ENCODE peak calls at places on chromosomes 3 and 15, in eight cellular contexts. One of them, this sample, is unnamed.

GRCh38 chr3:132038198-132038825 is 3.5 kb upstream of the CPNE4 start:
- DNase-seq in CD8-positive, alpha-beta T cell: no peak
- DNase-seq in colonic mucosa: no peak
- DNase-seq in mesenchymal stem cell: peak; percentile 19
- DNase-seq in neuronal stem cell: no peak
- DNase-seq in GM23338: peak; percentile 73
- DNase-seq in A549: peak; percentile 48
- DNase-seq in PC-3: peak; percentile 60
- DNase-seq in this sample: no peak

GRCh38 chr3:152430223-152431002 is 161.7 kb downstream of the MBNL1 start:
- DNase-seq in CD8-positive, alpha-beta T cell: no peak
- DNase-seq in colonic mucosa: no peak
- DNase-seq in mesenchymal stem cell: no peak
- DNase-seq in neuronal stem cell: no peak
- DNase-seq in GM23338: no peak
- DNase-seq in A549: no peak
- DNase-seq in PC-3: no peak
- DNase-seq in this sample: no peak

GRCh38 chr15:89576417-89576773 is 1.1 kb downstream of the TICRR start:
- DNase-seq in CD8-positive, alpha-beta T cell: no peak
- DNase-seq in colonic mucosa: no peak
- DNase-seq in mesenchymal stem cell: no peak
- DNase-seq in neuronal stem cell: no peak
- DNase-seq in GM23338: no peak
- DNase-seq in A549: peak; percentile 22
- DNase-seq in PC-3: no peak
- DNase-seq in this sample: no peak

GRCh38 chr15:52558196-52558595 is 10.6 kb downstream of the ARPP19 start:
- DNase-seq in CD8-positive, alpha-beta T cell: peak; percentile 34
- DNase-seq in colonic mucosa: no peak
- DNase-seq in mesenchymal stem cell: peak; percentile 86
- DNase-seq in neuronal stem cell: no peak
- DNase-seq in GM23338: no peak
- DNase-seq in A549: peak; percentile 46
- DNase-seq in PC-3: no peak
- DNase-seq in this sample: no peak

GRCh38 chr15:73787621-73788020 is 34.5 kb upstream of the INSYN1 start:
- DNase-seq in CD8-positive, alpha-beta T cell: no peak
- DNase-seq in colonic mucosa: no peak
- DNase-seq in mesenchymal stem cell: no peak
- DNase-seq in neuronal stem cell: no peak
- DNase-seq in GM23338: no peak
- DNase-seq in A549: no peak
- DNase-seq in PC-3: no peak
- DNase-seq in this sample: no peak

GRCh38 chr15:70508561-70509281 is 254.6 kb downstream of the UACA start:
- DNase-seq in CD8-positive, alpha-beta T cell: no peak
- DNase-seq in colonic mucosa: no peak
- DNase-seq in mesenchymal stem cell: peak; percentile 87
- DNase-seq in neuronal stem cell: no peak
- DNase-seq in GM23338: peak; percentile 30
- DNase-seq in A549: peak; percentile 98
- DNase-seq in PC-3: peak; percentile 96
- DNase-seq in this sample: no peak

GRCh38 chr15:55250392-55250791 is 39.2 kb downstream of the RAB27A start:
- DNase-seq in CD8-positive, alpha-beta T cell: no peak
- DNase-seq in colonic mucosa: no peak
- DNase-seq in mesenchymal stem cell: peak; percentile 93
- DNase-seq in neuronal stem cell: no peak
- DNase-seq in GM23338: no peak
- DNase-seq in A549: peak; percentile 53
- DNase-seq in PC-3: peak; percentile 8
- DNase-seq in this sample: no peak

GRCh38 chr15:85563328-85563727 is 182.9 kb downstream of the AKAP13 start:
- DNase-seq in CD8-positive, alpha-beta T cell: no peak
- DNase-seq in colonic mucosa: no peak
- DNase-seq in mesenchymal stem cell: peak; percentile 51
- DNase-seq in neuronal stem cell: no peak
- DNase-seq in GM23338: peak; percentile 44
- DNase-seq in A549: peak; percentile 65
- DNase-seq in PC-3: no peak
- DNase-seq in this sample: no peak

GRCh38 chr15:36579792-36580431 is 486 bp downstream of the CDIN1 start:
- DNase-seq in CD8-positive, alpha-beta T cell: no peak
- DNase-seq in colonic mucosa: no peak
- DNase-seq in mesenchymal stem cell: no peak
- DNase-seq in neuronal stem cell: no peak
- DNase-seq in GM23338: no peak
- DNase-seq in A549: no peak
- DNase-seq in PC-3: peak; percentile 18
- DNase-seq in this sample: no peak

GRCh38 chr3:4548769-4549168 is 55.6 kb downstream of the ITPR1 start:
- DNase-seq in CD8-positive, alpha-beta T cell: no peak
- DNase-seq in colonic mucosa: no peak
- DNase-seq in mesenchymal stem cell: no peak
- DNase-seq in neuronal stem cell: no peak
- DNase-seq in GM23338: no peak
- DNase-seq in A549: no peak
- DNase-seq in PC-3: no peak
- DNase-seq in this sample: no peak

GRCh38 chr15:75033809-75034208 is 10.4 kb downstream of the PPCDC start:
- DNase-seq in CD8-positive, alpha-beta T cell: no peak
- DNase-seq in colonic mucosa: no peak
- DNase-seq in mesenchymal stem cell: no peak
- DNase-seq in neuronal stem cell: no peak
- DNase-seq in GM23338: peak; percentile 41
- DNase-seq in A549: no peak
- DNase-seq in PC-3: no peak
- DNase-seq in this sample: no peak

GRCh38 chr15:75034615-75035014 is 11.2 kb downstream of the PPCDC start:
- DNase-seq in CD8-positive, alpha-beta T cell: no peak
- DNase-seq in colonic mucosa: no peak
- DNase-seq in mesenchymal stem cell: no peak
- DNase-seq in neuronal stem cell: no peak
- DNase-seq in GM23338: no peak
- DNase-seq in A549: no peak
- DNase-seq in PC-3: no peak
- DNase-seq in this sample: no peak

GRCh38 chr15:75030424-75030823 is 7.0 kb downstream of the PPCDC start:
- DNase-seq in CD8-positive, alpha-beta T cell: no peak
- DNase-seq in colonic mucosa: no peak
- DNase-seq in mesenchymal stem cell: no peak
- DNase-seq in neuronal stem cell: no peak
- DNase-seq in GM23338: peak; percentile 22
- DNase-seq in A549: peak; percentile 32
- DNase-seq in PC-3: no peak
- DNase-seq in this sample: no peak

GRCh38 chr15:75031773-75032302 is 8.4 kb downstream of the PPCDC start:
- DNase-seq in CD8-positive, alpha-beta T cell: no peak
- DNase-seq in colonic mucosa: no peak
- DNase-seq in mesenchymal stem cell: no peak
- DNase-seq in neuronal stem cell: no peak
- DNase-seq in GM23338: peak; percentile 21
- DNase-seq in A549: no peak
- DNase-seq in PC-3: no peak
- DNase-seq in this sample: no peak

GRCh38 chr15:75032391-75032790 is 9.0 kb downstream of the PPCDC start:
- DNase-seq in CD8-positive, alpha-beta T cell: no peak
- DNase-seq in colonic mucosa: no peak
- DNase-seq in mesenchymal stem cell: no peak
- DNase-seq in neuronal stem cell: no peak
- DNase-seq in GM23338: no peak
- DNase-seq in A549: no peak
- DNase-seq in PC-3: no peak
- DNase-seq in this sample: no peak
- H3K27ac ChIP-seq in CD8-positive, alpha-beta T cell: no peak overlapping the region
- H3K27ac ChIP-seq in colonic mucosa: no peak overlapping the region
- H3K27ac ChIP-seq in mesenchymal stem cell: no peak overlapping the region
- H3K27ac ChIP-seq in neuronal stem cell: no peak overlapping the region
- H3K27ac ChIP-seq in GM23338: no peak overlapping the region
- H3K27ac ChIP-seq in A549: peak overlapping the region; percentile 26
- H3K27ac ChIP-seq in PC-3: no peak overlapping the region
- H3K27ac ChIP-seq in this sample: no peak overlapping the region

DNA sequence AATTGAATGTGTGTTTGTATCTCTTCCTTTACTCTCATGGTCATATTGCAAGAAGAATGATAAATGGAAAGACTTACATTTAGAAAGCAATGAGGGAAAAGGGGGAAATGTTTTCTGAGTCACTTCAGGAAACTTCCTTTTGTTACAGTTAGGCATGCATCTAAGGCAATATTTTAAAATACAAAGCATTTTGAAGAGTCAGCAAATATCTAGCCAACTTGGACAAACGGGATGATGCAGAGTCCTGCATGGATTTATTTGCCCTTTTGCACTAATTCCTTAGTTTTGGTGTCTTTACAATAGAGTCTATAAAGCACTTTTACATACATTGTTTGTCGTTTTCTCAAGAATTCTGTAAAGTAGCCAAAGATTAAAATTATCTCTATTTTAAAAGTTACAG is 286.2 kb upstream of the UBE2E2 start:
- DNase-seq in CD8-positive, alpha-beta T cell: no peak
- DNase-seq in colonic mucosa: no peak
- DNase-seq in mesenchymal stem cell: no peak
- DNase-seq in neuronal stem cell: no peak
- DNase-seq in GM23338: no peak
- DNase-seq in A549: no peak
- DNase-seq in PC-3: no peak
- DNase-seq in this sample: no peak
- H3K4me3 ChIP-seq in CD8-positive, alpha-beta T cell: no peak overlapping the region
- H3K4me3 ChIP-seq in colonic mucosa: no peak overlapping the region
- H3K4me3 ChIP-seq in mesenchymal stem cell: no peak overlapping the region
- H3K4me3 ChIP-seq in neuronal stem cell: no peak overlapping the region
- H3K4me3 ChIP-seq in GM23338: no peak overlapping the region
- H3K4me3 ChIP-seq in A549: no peak overlapping the region
- H3K4me3 ChIP-seq in PC-3: no peak overlapping the region
- H3K4me3 ChIP-seq in this sample: no peak overlapping the region

GRCh38 chr3:149145926-149146325 is 16.5 kb downstream of the HPS3 start:
- DNase-seq in CD8-positive, alpha-beta T cell: no peak
- DNase-seq in colonic mucosa: no peak
- DNase-seq in mesenchymal stem cell: no peak
- DNase-seq in neuronal stem cell: no peak
- DNase-seq in GM23338: no peak
- DNase-seq in A549: no peak
- DNase-seq in PC-3: no peak
- DNase-seq in this sample: no peak

GRCh38 chr3:149150436-149150835 is 21.0 kb downstream of the HPS3 start:
- DNase-seq in CD8-positive, alpha-beta T cell: no peak
- DNase-seq in colonic mucosa: no peak
- DNase-seq in mesenchymal stem cell: no peak
- DNase-seq in neuronal stem cell: no peak
- DNase-seq in GM23338: no peak
- DNase-seq in A549: no peak
- DNase-seq in PC-3: no peak
- DNase-seq in this sample: no peak

GRCh38 chr3:149142647-149143046 is 13.2 kb downstream of the HPS3 start:
- DNase-seq in CD8-positive, alpha-beta T cell: no peak
- DNase-seq in colonic mucosa: no peak
- DNase-seq in mesenchymal stem cell: no peak
- DNase-seq in neuronal stem cell: no peak
- DNase-seq in GM23338: no peak
- DNase-seq in A549: no peak
- DNase-seq in PC-3: no peak
- DNase-seq in this sample: no peak

DNA sequence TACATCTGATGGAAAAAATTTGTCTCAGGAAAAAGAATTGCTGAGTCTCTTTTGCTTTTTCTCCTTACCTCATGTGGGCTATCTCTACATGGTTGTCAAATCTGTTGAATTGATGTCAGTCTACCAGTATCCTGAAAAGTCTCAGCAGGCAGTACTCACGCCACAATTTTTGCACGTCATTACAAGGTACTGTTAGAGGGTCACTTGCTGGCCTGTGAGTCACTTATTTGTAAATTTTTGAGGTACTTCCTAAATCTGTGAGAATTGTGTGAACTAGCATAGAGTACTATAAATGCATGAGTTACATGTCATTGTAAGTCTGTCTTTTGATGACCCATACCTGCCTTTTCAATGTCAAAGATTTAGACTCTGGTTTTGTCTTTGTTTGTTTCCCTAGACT is 15.9 kb downstream of the HPS3 start:
- DNase-seq in CD8-positive, alpha-beta T cell: no peak
- DNase-seq in colonic mucosa: no peak
- DNase-seq in mesenchymal stem cell: no peak
- DNase-seq in neuronal stem cell: no peak
- DNase-seq in GM23338: no peak
- DNase-seq in A549: no peak
- DNase-seq in PC-3: no peak
- DNase-seq in this sample: no peak
- H3K27ac ChIP-seq in CD8-positive, alpha-beta T cell: no peak overlapping the region
- H3K27ac ChIP-seq in colonic mucosa: no peak overlapping the region
- H3K27ac ChIP-seq in mesenchymal stem cell: no peak overlapping the region
- H3K27ac ChIP-seq in neuronal stem cell: no peak overlapping the region
- H3K27ac ChIP-seq in GM23338: peak overlapping the region; percentile 7
- H3K27ac ChIP-seq in A549: no peak overlapping the region
- H3K27ac ChIP-seq in PC-3: no peak overlapping the region
- H3K27ac ChIP-seq in this sample: no peak overlapping the region

GRCh38 chr3:99683876-99684275 is 45.5 kb downstream of the COL8A1 start:
- DNase-seq in CD8-positive, alpha-beta T cell: no peak
- DNase-seq in colonic mucosa: no peak
- DNase-seq in mesenchymal stem cell: no peak
- DNase-seq in neuronal stem cell: no peak
- DNase-seq in GM23338: no peak
- DNase-seq in A549: no peak
- DNase-seq in PC-3: no peak
- DNase-seq in this sample: no peak

GRCh38 chr3:99683465-99683864 is 45.1 kb downstream of the COL8A1 start:
- DNase-seq in CD8-positive, alpha-beta T cell: no peak
- DNase-seq in colonic mucosa: no peak
- DNase-seq in mesenchymal stem cell: no peak
- DNase-seq in neuronal stem cell: no peak
- DNase-seq in GM23338: no peak
- DNase-seq in A549: no peak
- DNase-seq in PC-3: no peak
- DNase-seq in this sample: no peak

GRCh38 chr3:99686469-99686868 is 48.1 kb downstream of the COL8A1 start:
- DNase-seq in CD8-positive, alpha-beta T cell: no peak
- DNase-seq in colonic mucosa: no peak
- DNase-seq in mesenchymal stem cell: no peak
- DNase-seq in neuronal stem cell: no peak
- DNase-seq in GM23338: no peak
- DNase-seq in A549: no peak
- DNase-seq in PC-3: no peak
- DNase-seq in this sample: no peak

GRCh38 chr3:99686955-99687612 is 48.7 kb downstream of the COL8A1 start:
- DNase-seq in CD8-positive, alpha-beta T cell: peak; percentile 10
- DNase-seq in colonic mucosa: peak; percentile 67
- DNase-seq in mesenchymal stem cell: peak; percentile 74
- DNase-seq in neuronal stem cell: peak; percentile 57
- DNase-seq in GM23338: peak; percentile 76
- DNase-seq in A549: peak; percentile 53
- DNase-seq in PC-3: peak; percentile 82
- DNase-seq in this sample: peak; percentile 59

DNA sequence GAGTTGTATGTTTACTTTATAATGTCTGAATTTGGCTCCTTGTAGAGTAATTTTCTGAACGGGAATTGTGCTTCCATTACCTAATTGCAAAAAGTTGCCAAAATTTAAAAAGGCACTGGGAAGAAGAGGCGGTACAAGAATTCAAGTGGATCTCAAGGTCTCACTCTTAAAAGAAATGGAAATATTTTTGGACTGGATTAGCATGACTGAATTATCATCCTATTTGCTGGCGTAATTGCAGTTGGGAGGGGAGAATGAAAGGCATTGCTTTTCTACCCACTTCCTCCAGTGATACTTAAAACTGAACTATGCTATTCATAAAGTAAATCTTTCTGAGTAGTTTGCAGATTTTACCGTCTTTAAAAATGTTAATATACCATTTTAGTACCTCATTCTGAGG is 46.3 kb downstream of the COL8A1 start:
- DNase-seq in CD8-positive, alpha-beta T cell: no peak
- DNase-seq in colonic mucosa: no peak
- DNase-seq in mesenchymal stem cell: no peak
- DNase-seq in neuronal stem cell: no peak
- DNase-seq in GM23338: no peak
- DNase-seq in A549: no peak
- DNase-seq in PC-3: no peak
- DNase-seq in this sample: no peak
- H3K4me3 ChIP-seq in CD8-positive, alpha-beta T cell: no peak overlapping the region
- H3K4me3 ChIP-seq in colonic mucosa: no peak overlapping the region
- H3K4me3 ChIP-seq in mesenchymal stem cell: no peak overlapping the region
- H3K4me3 ChIP-seq in neuronal stem cell: no peak overlapping the region
- H3K4me3 ChIP-seq in GM23338: no peak overlapping the region
- H3K4me3 ChIP-seq in A549: no peak overlapping the region
- H3K4me3 ChIP-seq in PC-3: no peak overlapping the region
- H3K4me3 ChIP-seq in this sample: no peak overlapping the region